ENCODE peak calls at places on chromosomes 3 and 15, in six cellular contexts. P is ovary, U is heart left ventricle, O is hepatocyte, C is thoracic aorta, E is tibial nerve. X is an unnamed sample.

GRCh38 chr15:65612616-65612946 is 1.6 kb upstream of the INTS14 start:
- DNase-seq in O (no peak), P (no peak), C (no peak), U (no peak), E (no peak), X (no peak)

GRCh38 chr3:9795212-9795611 is 2.3 kb downstream of the ARPC4 start:
- DNase-seq in O (no peak), U (no peak), E (no peak), P (no peak), C (no peak), X (no peak)

GRCh38 chr15:95025924-95026728 is 794.8 kb downstream of the MCTP2 start:
- DNase-seq in C (no peak), O (peak; percentile 56), P (peak; percentile 43), U (no peak), E (peak; percentile 76), X (no peak)

GRCh38 chr3:78867409-78868372 is 900.1 kb downstream of the ROBO1 start:
- DNase-seq in P (no peak), C (no peak), U (no peak), O (no peak), E (no peak), X (no peak)

GRCh38 chr3:126161309-126161708 is 19.1 kb downstream of the ALDH1L1 start:
- DNase-seq in U (no peak), O (no peak), C (no peak), P (no peak), E (no peak), X (no peak)

GRCh38 chr3:176395269-176395668 is 802.0 kb downstream of the TBL1XR1 start:
- DNase-seq in U (no peak), E (no peak), C (no peak), O (no peak), P (no peak), X (no peak)

GRCh38 chr3:46080124-46080991 is 53.1 kb upstream of the XCR1 start:
- DNase-seq in C (no peak), O (no peak), U (no peak), E (no peak), P (no peak), X (no peak)

GRCh38 chr15:79314186-79314585 is 3.3 kb downstream of the TMED3 start:
- DNase-seq in O (no peak), U (no peak), C (no peak), P (no peak), E (no peak), X (no peak)

GRCh38 chr15:29270169-29270955 is 740 bp upstream of the NSMCE3 start:
- DNase-seq in C (no peak), E (no peak), O (no peak), P (no peak), U (no peak), X (no peak)

GRCh38 chr3:185758912-185759311 is 65.9 kb downstream of the IGF2BP2 start:
- DNase-seq in E (no peak), U (no peak), O (no peak), C (no peak), P (no peak), X (no peak)

DNA sequence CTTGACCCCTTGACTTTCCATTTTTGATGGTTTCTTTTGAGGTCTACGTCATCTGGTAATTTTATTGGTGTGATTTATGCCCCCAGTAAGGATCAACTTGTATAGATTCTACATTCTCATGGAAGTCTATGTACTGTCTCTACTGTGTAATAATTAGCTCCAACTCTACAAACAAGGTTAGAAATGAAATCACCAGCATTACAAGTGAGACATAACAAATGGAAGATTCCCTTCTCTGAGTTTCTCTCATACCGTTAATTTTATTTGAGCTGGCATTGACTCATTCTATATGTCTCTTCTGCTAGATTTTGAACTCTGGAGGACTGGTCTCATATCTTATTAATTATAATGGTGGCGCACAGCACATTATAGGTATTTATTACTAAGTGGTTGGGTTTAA is 138.9 kb downstream of the LPP start:
- DNase-seq in P (no peak), O (no peak), U (no peak), C (no peak), E (no peak), X (no peak)
- H3K4me1 ChIP-seq in P (peaks cover 21% of the 10 kb centered on the region), O (peaks cover 25% of the 10 kb centered on the region), U (no peaks in the 10 kb centered on the region), C (peaks cover 46% of the 10 kb centered on the region), E (no peaks in the 10 kb centered on the region), X (peaks cover 47% of the 10 kb centered on the region)

DNA sequence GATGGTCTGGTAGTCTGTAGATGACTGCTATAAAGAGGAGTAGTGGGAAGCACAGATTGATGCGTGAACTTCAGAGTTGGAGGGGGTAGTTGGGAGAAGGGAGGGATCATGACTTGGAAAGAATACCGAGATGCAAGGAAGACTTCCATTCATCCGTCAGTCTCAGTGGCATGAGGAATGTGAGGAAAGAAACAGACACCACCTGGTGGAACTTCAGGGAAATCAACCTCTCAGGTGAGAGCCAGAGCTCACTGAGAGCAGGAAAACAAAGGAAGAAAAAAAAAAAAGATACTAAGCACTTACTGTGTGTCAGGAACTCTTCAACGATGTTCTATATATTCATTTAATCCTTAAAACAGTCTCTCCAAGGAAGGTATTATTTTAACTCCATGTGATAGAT is 172.4 kb downstream of the OXSM start:
- DNase-seq in U (no peak), P (no peak), C (no peak), E (no peak), O (peak; percentile 44), X (no peak)
- TF ChIP-seq CTCF in U (no peak), P (no peak), C (no peak), E (no peak), O (peak; percentile 40), X (peak; percentile 11)

GRCh38 chr15:50886611-50887350 is 21.7 kb upstream of the AP4E1 start:
- DNase-seq in O (no peak), C (no peak), E (no peak), U (no peak), P (no peak), X (no peak)

GRCh38 chr15:50881121-50882048 is 27.1 kb upstream of the AP4E1 start:
- DNase-seq in E (no peak), O (no peak), P (no peak), U (no peak), C (no peak), X (no peak)

GRCh38 chr15:50886139-50886467 is 22.4 kb upstream of the AP4E1 start:
- DNase-seq in P (no peak), E (no peak), O (no peak), U (no peak), C (no peak), X (no peak)

GRCh38 chr15:50883903-50884302 is 24.6 kb upstream of the AP4E1 start:
- DNase-seq in C (no peak), O (peak; percentile 27), E (no peak), U (peak; percentile 29), P (no peak), X (no peak)

GRCh38 chr15:50884583-50884982 is 23.9 kb upstream of the AP4E1 start:
- DNase-seq in E (no peak), O (no peak), U (no peak), C (no peak), P (no peak), X (no peak)
- H3K4me3 ChIP-seq in E (no peak overlapping the region), O (no peak overlapping the region), U (no peak overlapping the region), C (no peak overlapping the region), P (no peak overlapping the region), X (no peak overlapping the region)

GRCh38 chr3:50587373-50587772 is 18.1 kb downstream of the HEMK1 start:
- DNase-seq in P (no peak), C (no peak), U (peak; percentile 75), E (no peak), O (no peak), X (no peak)

GRCh38 chr3:50587806-50588758 is 18.8 kb downstream of the HEMK1 start:
- DNase-seq in C (no peak), P (no peak), U (no peak), E (no peak), O (no peak), X (no peak)

GRCh38 chr3:50586763-50587070 is 17.4 kb downstream of the HEMK1 start:
- DNase-seq in E (no peak), P (no peak), C (no peak), U (no peak), O (no peak), X (no peak)

GRCh38 chr3:50591196-50591741 is 20.3 kb downstream of the CISH start:
- DNase-seq in U (no peak), C (no peak), P (no peak), O (no peak), E (no peak), X (no peak)

DNA sequence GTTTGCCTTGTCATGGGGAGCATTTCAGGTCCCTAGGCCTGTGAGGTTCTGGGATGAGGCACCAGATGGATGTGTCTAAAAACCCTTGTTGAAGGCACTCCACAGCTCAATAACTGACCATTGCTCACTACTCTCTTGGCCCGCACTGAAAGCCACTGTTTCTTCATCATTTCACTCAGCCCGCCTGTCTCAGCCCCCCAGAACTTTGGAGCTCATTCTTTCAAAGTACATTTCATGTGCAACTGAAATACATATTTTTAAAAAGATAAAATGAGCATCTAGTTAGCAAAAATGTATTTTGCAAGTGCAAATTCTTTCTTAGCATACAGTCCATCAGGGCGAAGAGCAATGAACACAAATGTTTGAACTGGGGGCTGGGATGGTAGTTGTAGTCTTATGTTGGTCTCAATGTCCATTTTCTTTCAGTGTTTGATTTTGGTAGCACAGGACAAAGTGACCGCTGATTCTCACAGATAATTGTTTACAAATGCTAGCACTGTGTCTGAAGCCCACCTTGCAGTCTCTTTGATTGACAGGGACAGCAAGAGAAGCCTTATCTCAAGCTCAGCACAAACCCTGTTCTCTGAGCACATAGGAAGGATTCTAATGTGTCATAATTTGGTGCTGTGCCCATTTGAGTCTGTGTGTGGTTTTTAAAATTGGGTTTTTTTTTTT is 19.6 kb downstream of the HEMK1 start:
- DNase-seq in U (no peak), C (no peak), P (no peak), O (no peak), E (no peak), X (no peak)
- H3K4me1 ChIP-seq in U (peaks cover 5% of the 10 kb centered on the region), C (peaks cover 3% of the 10 kb centered on the region), P (peaks cover 10% of the 10 kb centered on the region), O (peaks cover 4% of the 10 kb centered on the region), E (no peaks in the 10 kb centered on the region), X (peaks cover 59% of the 10 kb centered on the region)

DNA sequence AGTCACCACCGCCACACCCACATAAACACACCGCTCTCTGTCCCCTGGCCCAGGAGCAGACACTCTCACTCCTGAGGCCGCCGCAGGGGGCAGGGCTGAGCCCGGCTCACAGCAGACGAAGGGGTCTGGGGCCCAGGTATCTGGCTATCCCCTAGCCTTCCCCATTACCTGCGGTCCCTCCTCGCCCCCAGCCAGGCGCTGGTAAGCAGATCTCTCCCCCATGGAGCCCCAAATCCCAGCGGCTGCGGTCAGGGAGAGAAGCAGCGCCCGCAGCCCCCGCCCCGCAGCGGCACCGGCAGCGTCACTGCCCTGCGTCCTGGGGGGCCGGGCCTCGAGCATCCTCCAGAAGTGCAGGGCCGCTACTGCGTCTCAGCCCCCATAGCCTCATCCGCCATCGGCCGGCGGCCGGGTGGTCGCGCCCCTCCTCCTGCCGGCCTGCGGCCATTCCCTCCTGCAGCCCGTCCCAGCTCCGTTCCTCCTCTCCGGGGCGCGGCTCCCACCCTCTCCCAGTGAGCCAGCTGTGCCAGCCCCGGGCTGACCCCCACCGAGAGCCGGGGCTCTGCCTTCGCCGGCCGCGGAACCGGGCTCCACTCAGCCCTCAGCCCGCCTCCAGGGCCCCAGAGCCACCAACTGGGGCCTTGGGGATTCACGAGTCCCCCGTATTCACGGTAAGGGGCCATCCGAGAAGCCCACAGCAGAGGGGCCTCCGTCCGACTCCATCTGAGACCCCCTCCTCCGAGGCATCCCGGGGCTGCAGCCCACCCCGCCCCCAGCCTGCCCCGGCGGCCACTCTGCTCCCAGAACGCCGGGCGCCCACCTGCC is 13.1 kb downstream of the TNK2 start:
- DNase-seq in O (peak; percentile 79), P (no peak), E (no peak), U (peak; percentile 62), C (no peak), X (peak; percentile 75)
- TF ChIP-seq CTCF in O (no peak), P (no peak), E (no peak), U (no peak), C (no peak), X (no peak)